ENCODE peak calls at places on chromosomes 12 and 14, in six cellular contexts. One of them, this sample, is unnamed.

GRCh38 chr14:67577909-67578749 is 21.9 kb downstream of the PIGH start:
- DNase-seq in mesothelial cell of epicardium: no peak
- DNase-seq in cardiac fibroblast: no peak
- DNase-seq in body of pancreas: no peak
- DNase-seq in GM06990: no peak
- DNase-seq in HCT116: no peak
- DNase-seq in this sample: no peak

GRCh38 chr12:67484788-67485480 is 163.6 kb upstream of the DYRK2 start:
- DNase-seq in mesothelial cell of epicardium: no peak
- DNase-seq in cardiac fibroblast: no peak
- DNase-seq in body of pancreas: no peak
- DNase-seq in GM06990: peak
- DNase-seq in HCT116: no peak
- DNase-seq in this sample: no peak

GRCh38 chr12:132282950-132283771 is 46.2 kb downstream of the GALNT9 start:
- DNase-seq in mesothelial cell of epicardium: no peak
- DNase-seq in cardiac fibroblast: no peak
- DNase-seq in body of pancreas: no peak
- DNase-seq in GM06990: no peak
- DNase-seq in HCT116: no peak
- DNase-seq in this sample: peak

GRCh38 chr12:109169676-109170075 is 53.3 kb downstream of the ACACB start:
- DNase-seq in mesothelial cell of epicardium: no peak
- DNase-seq in cardiac fibroblast: no peak
- DNase-seq in body of pancreas: no peak
- DNase-seq in GM06990: no peak
- DNase-seq in HCT116: no peak
- DNase-seq in this sample: no peak

GRCh38 chr12:49260165-49260564 is 4.7 kb upstream of the TUBA1C start:
- DNase-seq in mesothelial cell of epicardium: no peak
- DNase-seq in cardiac fibroblast: peak
- DNase-seq in body of pancreas: no peak
- DNase-seq in GM06990: no peak
- DNase-seq in HCT116: no peak
- DNase-seq in this sample: no peak

GRCh38 chr14:94569381-94570001 is 8.2 kb downstream of the SERPINA4 start:
- DNase-seq in mesothelial cell of epicardium: no peak
- DNase-seq in cardiac fibroblast: no peak
- DNase-seq in body of pancreas: no peak
- DNase-seq in GM06990: no peak
- DNase-seq in HCT116: no peak
- DNase-seq in this sample: no peak

GRCh38 chr14:101196795-101197590 is 293.5 kb upstream of the RTL1 start:
- DNase-seq in mesothelial cell of epicardium: peak
- DNase-seq in cardiac fibroblast: no peak
- DNase-seq in body of pancreas: no peak
- DNase-seq in GM06990: no peak
- DNase-seq in HCT116: no peak
- DNase-seq in this sample: no peak

GRCh38 chr12:11689591-11690158 is 40.2 kb downstream of the ETV6 start:
- DNase-seq in mesothelial cell of epicardium: no peak
- DNase-seq in cardiac fibroblast: no peak
- DNase-seq in body of pancreas: no peak
- DNase-seq in GM06990: no peak
- DNase-seq in HCT116: no peak
- DNase-seq in this sample: no peak

GRCh38 chr12:132429122-132429931 is 60.6 kb upstream of the FBRSL1 start:
- DNase-seq in mesothelial cell of epicardium: no peak
- DNase-seq in cardiac fibroblast: no peak
- DNase-seq in body of pancreas: peak
- DNase-seq in GM06990: no peak
- DNase-seq in HCT116: no peak
- DNase-seq in this sample: no peak

GRCh38 chr14:59816931-59817330 is 53.6 kb downstream of the RTN1 start:
- DNase-seq in mesothelial cell of epicardium: no peak
- DNase-seq in cardiac fibroblast: no peak
- DNase-seq in body of pancreas: no peak
- DNase-seq in GM06990: no peak
- DNase-seq in HCT116: no peak
- DNase-seq in this sample: no peak

GRCh38 chr14:35814371-35815005 is 5.4 kb upstream of the RALGAPA1 start:
- DNase-seq in mesothelial cell of epicardium: no peak
- DNase-seq in cardiac fibroblast: peak
- DNase-seq in body of pancreas: peak
- DNase-seq in GM06990: no peak
- DNase-seq in HCT116: peak
- DNase-seq in this sample: peak

GRCh38 chr12:3170423-3171194 is 93.4 kb downstream of the TSPAN9 start:
- DNase-seq in mesothelial cell of epicardium: no peak
- DNase-seq in cardiac fibroblast: peak
- DNase-seq in body of pancreas: no peak
- DNase-seq in GM06990: no peak
- DNase-seq in HCT116: peak
- DNase-seq in this sample: peak

GRCh38 chr14:91108941-91109611 is 4.8 kb upstream of the DGLUCY start:
- DNase-seq in mesothelial cell of epicardium: no peak
- DNase-seq in cardiac fibroblast: peak
- DNase-seq in body of pancreas: peak
- DNase-seq in GM06990: peak
- DNase-seq in HCT116: no peak
- DNase-seq in this sample: no peak

GRCh38 chr12:48903982-48904411 is 21.3 kb downstream of the FKBP11 start:
- DNase-seq in mesothelial cell of epicardium: peak
- DNase-seq in cardiac fibroblast: peak
- DNase-seq in body of pancreas: peak
- DNase-seq in GM06990: peak
- DNase-seq in HCT116: peak
- DNase-seq in this sample: peak

GRCh38 chr12:57628280-57629191 is 4.5 kb downstream of the B4GALNT1 start:
- DNase-seq in mesothelial cell of epicardium: no peak
- DNase-seq in cardiac fibroblast: no peak
- DNase-seq in body of pancreas: no peak
- DNase-seq in GM06990: no peak
- DNase-seq in HCT116: no peak
- DNase-seq in this sample: no peak

GRCh38 chr12:115983226-115983798 is 294.2 kb downstream of the MED13L start:
- DNase-seq in mesothelial cell of epicardium: no peak
- DNase-seq in cardiac fibroblast: peak
- DNase-seq in body of pancreas: peak
- DNase-seq in GM06990: no peak
- DNase-seq in HCT116: no peak
- DNase-seq in this sample: peak

GRCh38 chr12:51321882-51322281 is 2.1 kb downstream of the BIN2 start:
- DNase-seq in mesothelial cell of epicardium: no peak
- DNase-seq in cardiac fibroblast: no peak
- DNase-seq in body of pancreas: no peak
- DNase-seq in GM06990: no peak
- DNase-seq in HCT116: no peak
- DNase-seq in this sample: no peak

GRCh38 chr14:31802838-31803237 is 241.6 kb downstream of the NUBPL start:
- DNase-seq in mesothelial cell of epicardium: no peak
- DNase-seq in cardiac fibroblast: no peak
- DNase-seq in body of pancreas: no peak
- DNase-seq in GM06990: no peak
- DNase-seq in HCT116: no peak
- DNase-seq in this sample: no peak

GRCh38 chr12:49345048-49345839 is 1.4 kb upstream of the DNAJC22 start:
- DNase-seq in mesothelial cell of epicardium: no peak
- DNase-seq in cardiac fibroblast: no peak
- DNase-seq in body of pancreas: peak
- DNase-seq in GM06990: peak
- DNase-seq in HCT116: no peak
- DNase-seq in this sample: peak

GRCh38 chr12:70122804-70123203 is 120.4 kb upstream of the CNOT2 start:
- DNase-seq in mesothelial cell of epicardium: no peak
- DNase-seq in cardiac fibroblast: no peak
- DNase-seq in body of pancreas: no peak
- DNase-seq in GM06990: no peak
- DNase-seq in HCT116: no peak
- DNase-seq in this sample: no peak

GRCh38 chr14:28609228-28609828 is 157.3 kb upstream of the FOXG1 start:
- DNase-seq in mesothelial cell of epicardium: no peak
- DNase-seq in cardiac fibroblast: peak
- DNase-seq in body of pancreas: peak
- DNase-seq in GM06990: no peak
- DNase-seq in HCT116: peak
- DNase-seq in this sample: peak
- TF ChIP-seq CTCF in mesothelial cell of epicardium: peak
- TF ChIP-seq CTCF in cardiac fibroblast: peak
- TF ChIP-seq CTCF in body of pancreas: peak
- TF ChIP-seq CTCF in GM06990: peak
- TF ChIP-seq CTCF in HCT116: no peak
- TF ChIP-seq CTCF in this sample: peak

GRCh38 chr14:23567186-23568020 is at the start of gene AP1G2:
- DNase-seq in mesothelial cell of epicardium: peak
- DNase-seq in cardiac fibroblast: peak
- DNase-seq in body of pancreas: peak
- DNase-seq in GM06990: peak
- DNase-seq in HCT116: peak
- DNase-seq in this sample: peak
- TF ChIP-seq CTCF in mesothelial cell of epicardium: no peak
- TF ChIP-seq CTCF in cardiac fibroblast: no peak
- TF ChIP-seq CTCF in body of pancreas: no peak
- TF ChIP-seq CTCF in GM06990: no peak
- TF ChIP-seq CTCF in HCT116: no peak
- TF ChIP-seq CTCF in this sample: no peak

GRCh38 chr14:92252291-92252690 is 70.7 kb upstream of the SLC24A4 start:
- DNase-seq in mesothelial cell of epicardium: no peak
- DNase-seq in cardiac fibroblast: no peak
- DNase-seq in body of pancreas: no peak
- DNase-seq in GM06990: no peak
- DNase-seq in HCT116: no peak
- DNase-seq in this sample: no peak
- TF ChIP-seq CTCF in mesothelial cell of epicardium: no peak
- TF ChIP-seq CTCF in cardiac fibroblast: no peak
- TF ChIP-seq CTCF in body of pancreas: no peak
- TF ChIP-seq CTCF in GM06990: no peak
- TF ChIP-seq CTCF in HCT116: no peak
- TF ChIP-seq CTCF in this sample: no peak

DNA sequence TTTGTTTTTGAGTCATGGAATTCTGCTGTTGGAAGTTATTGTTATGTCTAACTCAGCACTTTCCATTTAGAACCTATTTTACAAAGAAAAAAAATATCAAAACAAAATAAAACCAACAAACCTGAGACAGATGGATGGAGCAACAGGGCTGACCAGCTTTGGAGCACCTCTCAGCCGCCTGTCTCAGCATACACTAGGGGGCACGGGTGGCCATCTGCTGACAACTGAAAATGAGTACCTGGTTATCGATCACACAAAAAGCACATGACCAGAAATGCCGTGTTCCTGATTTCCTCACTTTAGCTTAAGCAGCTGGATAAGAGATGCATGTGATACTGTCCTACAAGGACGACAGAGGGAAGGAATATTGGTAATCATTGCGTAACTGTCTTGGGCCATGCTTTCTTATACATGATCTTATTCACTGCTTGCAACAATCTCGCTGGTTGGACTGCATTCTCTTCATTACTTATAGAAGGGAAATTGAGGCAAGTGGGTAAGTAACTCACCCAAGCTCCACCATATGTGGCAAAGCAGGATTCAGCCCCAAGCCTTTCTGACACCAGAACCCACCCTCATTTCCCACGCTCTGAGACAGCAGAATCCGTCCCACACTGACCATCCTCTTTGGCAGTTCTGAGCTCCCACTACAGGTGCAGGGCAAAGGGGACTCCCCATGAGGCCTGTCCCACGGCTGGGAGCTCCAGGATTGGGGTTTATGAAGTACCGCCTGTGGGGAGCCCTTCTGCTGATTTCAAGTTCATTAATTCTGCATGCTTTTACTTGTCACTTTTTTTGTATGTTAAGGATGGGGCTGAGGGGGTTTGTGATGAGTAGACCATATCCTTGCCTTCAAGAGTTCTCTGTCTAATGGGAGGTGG is 43.5 kb downstream of the C14orf132 start:
- DNase-seq in mesothelial cell of epicardium: no peak
- DNase-seq in cardiac fibroblast: no peak
- DNase-seq in body of pancreas: no peak
- DNase-seq in GM06990: no peak
- DNase-seq in HCT116: no peak
- DNase-seq in this sample: no peak
- TF ChIP-seq CTCF in mesothelial cell of epicardium: no peak
- TF ChIP-seq CTCF in cardiac fibroblast: no peak
- TF ChIP-seq CTCF in body of pancreas: no peak
- TF ChIP-seq CTCF in GM06990: no peak
- TF ChIP-seq CTCF in HCT116: no peak
- TF ChIP-seq CTCF in this sample: no peak

DNA sequence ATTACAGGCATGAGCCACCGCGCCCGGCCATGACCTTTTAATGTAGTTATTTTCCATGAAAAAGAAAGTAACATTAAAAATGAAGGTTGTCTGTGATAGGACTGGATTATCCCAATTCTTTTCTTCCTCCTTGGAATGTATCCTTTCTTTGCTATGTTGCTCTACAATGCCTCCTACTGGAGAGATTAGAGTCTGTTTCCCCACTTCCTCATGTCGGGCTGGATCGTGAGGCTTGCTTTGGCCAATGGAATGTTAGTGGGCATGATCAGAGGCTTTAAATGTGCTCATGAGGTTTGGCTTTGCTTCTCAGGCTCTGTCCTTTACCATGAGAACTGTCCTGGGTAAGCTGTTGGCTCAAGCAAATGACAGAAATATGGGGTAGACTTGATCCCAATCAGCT is 34.7 kb upstream of the SOCS2 start:
- DNase-seq in mesothelial cell of epicardium: no peak
- DNase-seq in cardiac fibroblast: no peak
- DNase-seq in body of pancreas: no peak
- DNase-seq in GM06990: no peak
- DNase-seq in HCT116: no peak
- DNase-seq in this sample: no peak
- TF ChIP-seq CTCF in mesothelial cell of epicardium: no peak
- TF ChIP-seq CTCF in cardiac fibroblast: no peak
- TF ChIP-seq CTCF in body of pancreas: no peak
- TF ChIP-seq CTCF in GM06990: no peak
- TF ChIP-seq CTCF in HCT116: no peak
- TF ChIP-seq CTCF in this sample: no peak

DNA sequence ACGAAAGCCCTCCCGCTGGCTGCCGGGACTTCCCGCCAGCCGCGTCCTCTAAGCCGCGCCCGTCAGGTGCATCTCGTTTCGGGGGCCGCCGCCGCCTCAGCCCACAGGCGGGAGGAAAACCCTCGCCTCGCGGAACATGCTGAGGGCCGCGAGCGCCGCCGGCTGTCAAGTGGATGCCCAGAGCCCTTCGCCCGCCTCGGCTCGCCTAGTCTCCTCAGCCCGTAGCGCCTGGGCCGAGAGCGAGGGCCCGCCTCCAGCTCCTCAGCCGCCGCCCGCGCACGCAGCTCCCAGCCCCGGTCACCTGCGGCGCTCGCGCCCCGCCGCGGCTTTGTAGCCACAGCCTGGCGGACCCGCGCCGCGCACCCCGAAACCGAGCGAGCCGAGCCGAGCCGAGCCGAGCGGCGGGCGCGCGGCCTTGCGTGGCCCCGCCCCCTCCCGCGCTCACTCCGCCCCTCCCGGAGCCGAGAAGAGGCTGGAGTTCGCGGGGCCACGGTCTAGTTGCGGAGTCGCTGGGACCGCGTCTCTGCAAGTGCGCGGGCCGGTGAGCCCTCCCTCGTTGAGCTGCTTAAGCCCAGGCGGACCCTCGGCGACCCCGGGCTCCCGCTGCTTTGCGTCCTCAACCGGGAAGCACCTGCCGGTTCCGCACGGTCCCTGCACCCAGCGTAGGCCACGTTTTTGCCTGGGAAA is at the start of gene EML5:
- DNase-seq in mesothelial cell of epicardium: peak
- DNase-seq in cardiac fibroblast: peak
- DNase-seq in body of pancreas: peak
- DNase-seq in GM06990: peak
- DNase-seq in HCT116: peak
- DNase-seq in this sample: peak
- TF ChIP-seq CTCF in mesothelial cell of epicardium: peak
- TF ChIP-seq CTCF in cardiac fibroblast: peak
- TF ChIP-seq CTCF in body of pancreas: peak
- TF ChIP-seq CTCF in GM06990: peak
- TF ChIP-seq CTCF in HCT116: no peak
- TF ChIP-seq CTCF in this sample: peak

This sample was measured in Calu3.